ENCODE peak calls at places on chromosome 1, in seven cellular contexts. X is IMR-90, T is A549, E is transverse colon, D is vagina, U is esophagus squamous epithelium, G is NB4. S is an unnamed sample.
A peak's percentile ranks its signal among the peaks of the same experiment; 100 is the strongest.

GRCh38 chr1:53392460-53392859 is 64.6 kb upstream of the LRP8 start:
- DNase-seq in X (no peak), E (no peak), G (no peak), T (no peak), D (no peak), U (no peak), S (no peak)

GRCh38 chr1:149927535-149928387 is at the start of gene SF3B4:
- DNase-seq in G (peak; percentile 95), T (peak; percentile 92), D (no peak), E (peak; percentile 97), X (peak; percentile 89), U (peak; percentile 69), S (peak; percentile 96)

GRCh38 chr1:21262282-21263051 is 27.8 kb downstream of the ECE1 start:
- DNase-seq in E (peak; percentile 56), T (peak; percentile 82), U (no peak), X (peak; percentile 95), D (no peak), G (no peak), S (peak; percentile 41)

GRCh38 chr1:50968021-50968883 is 1.8 kb upstream of the CDKN2C start:
- DNase-seq in U (peak; percentile 41), G (peak; percentile 96), T (peak; percentile 91), X (peak; percentile 89), D (no peak), E (peak; percentile 92), S (peak; percentile 96)

GRCh38 chr1:242225770-242226573 is 227.1 kb upstream of the MAP1LC3C start:
- DNase-seq in G (no peak), U (no peak), X (no peak), E (no peak), D (no peak), T (peak; percentile 92), S (no peak)

GRCh38 chr1:1197188-1197500 is 9.2 kb downstream of the TNFRSF18 start:
- DNase-seq in X (no peak), E (no peak), G (no peak), D (no peak), U (no peak), T (no peak), S (no peak)

GRCh38 chr1:1069061-1069710 is 4.9 kb downstream of the RNF223 start:
- DNase-seq in T (peak; percentile 81), D (no peak), U (no peak), X (peak; percentile 40), G (peak; percentile 34), E (peak; percentile 92), S (peak; percentile 80)

GRCh38 chr1:45266151-45266801 is 59.9 kb upstream of the ZSWIM5 start:
- DNase-seq in D (no peak), X (peak; percentile 91), E (peak; percentile 45), U (no peak), G (peak; percentile 16), T (peak; percentile 73), S (peak; percentile 9)

GRCh38 chr1:10280442-10281350 is 70.3 kb downstream of the KIF1B start:
- DNase-seq in X (peak; percentile 68), D (no peak), G (no peak), T (no peak), E (no peak), U (no peak), S (no peak)

GRCh38 chr1:99788896-99789295 is 22.5 kb upstream of the FRRS1 start:
- DNase-seq in U (no peak), E (no peak), G (no peak), X (no peak), T (no peak), D (no peak), S (no peak)

GRCh38 chr1:93846929-93847810 is 31.8 kb downstream of the DNTTIP2 start:
- DNase-seq in E (peak; percentile 92), T (peak; percentile 92), D (peak; percentile 94), U (peak; percentile 56), G (peak; percentile 89), X (peak; percentile 82), S (peak; percentile 92)

GRCh38 chr1:93845554-93846150 is 33.4 kb downstream of the DNTTIP2 start:
- DNase-seq in D (peak; percentile 86), U (no peak), E (peak; percentile 11), X (peak; percentile 94), T (peak; percentile 66), G (no peak), S (no peak)

GRCh38 chr1:93847811-93848288 is 31.2 kb downstream of the DNTTIP2 start:
- DNase-seq in T (peak; percentile 83), X (peak; percentile 60), G (peak; percentile 79), D (peak; percentile 91), U (no peak), E (peak; percentile 73), S (peak; percentile 81)

GRCh38 chr1:93844262-93845045 is 34.6 kb downstream of the DNTTIP2 start:
- DNase-seq in T (peak; percentile 76), G (peak; percentile 81), X (peak; percentile 86), E (peak; percentile 40), U (no peak), D (no peak), S (peak; percentile 86)

DNA sequence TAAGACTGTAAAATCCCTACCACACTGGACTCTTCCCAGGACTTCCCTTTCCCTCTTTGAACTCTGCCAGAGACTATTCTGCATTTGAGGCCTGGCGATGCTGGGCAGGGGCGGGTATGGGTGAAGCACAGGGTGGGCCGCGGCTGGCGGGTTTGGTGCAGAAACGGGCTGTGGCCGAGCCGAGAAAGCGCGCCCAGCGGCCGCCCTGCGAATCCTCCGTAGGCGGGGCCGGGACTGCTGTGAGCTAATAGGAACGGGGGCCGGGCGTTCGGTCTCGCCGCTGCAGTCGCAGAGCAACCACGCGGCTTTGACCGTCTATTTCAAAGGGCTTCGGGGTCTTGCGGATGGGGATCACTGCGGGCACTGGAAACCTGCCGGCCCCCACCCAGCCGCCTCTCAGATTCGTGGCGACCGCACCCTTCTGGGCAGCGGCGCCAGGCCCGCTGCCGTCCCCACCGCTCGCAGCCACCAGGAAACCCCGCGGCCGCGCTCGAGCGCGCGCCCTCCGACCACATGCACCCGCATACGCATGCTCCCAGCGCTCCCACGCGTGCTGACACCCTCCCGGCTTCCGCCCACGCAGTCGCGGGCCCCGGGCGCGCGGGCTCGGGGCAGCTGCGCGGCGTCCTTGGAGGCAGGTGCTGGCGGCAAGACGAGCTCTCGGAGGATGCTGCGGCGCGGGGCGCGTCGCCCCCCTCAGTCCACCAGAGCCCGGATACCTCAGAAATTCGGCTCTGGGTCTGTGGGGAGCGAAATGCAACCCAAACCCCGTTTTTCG is 32.7 kb downstream of the DNTTIP2 start:
- DNase-seq in D (peak; percentile 91), E (peak; percentile 91), X (peak; percentile 74), G (peak; percentile 92), T (peak; percentile 82), U (peak; percentile 48), S (peak; percentile 87)
- TF ChIP-seq POLR2A in D (peak; percentile 28), E (peak; percentile 77), X (peak; percentile 33), G (peak; percentile 86), T (peak; percentile 36), U (peak; percentile 3), S (peak; percentile 28)

GRCh38 chr1:2412773-2413494 is 570 bp upstream of the PEX10 start:
- DNase-seq in T (peak; percentile 58), G (peak; percentile 50), X (peak; percentile 31), D (no peak), U (no peak), E (peak; percentile 26), S (peak; percentile 86)
- TF ChIP-seq POLR2A in T (peak; percentile 83), G (peak; percentile 73), X (no peak), D (peak; percentile 50), U (no peak), E (peak; percentile 74), S (peak; percentile 37)

GRCh38 chr1:226738995-226739695 is at the start of gene ITPKB:
- DNase-seq in D (no peak), X (peak; percentile 65), T (peak; percentile 44), U (no peak), E (peak; percentile 71), G (peak; percentile 84), S (peak; percentile 50)
- TF ChIP-seq POLR2A in D (peak; percentile 88), X (no peak), T (no peak), U (no peak), E (peak; percentile 69), G (peak; percentile 34), S (peak; percentile 47)

GRCh38 chr1:225817611-225818061 is 7.7 kb downstream of the EPHX1 start:
- DNase-seq in D (peak; percentile 91), U (no peak), E (peak; percentile 88), T (peak; percentile 94), G (peak; percentile 81), X (peak; percentile 88), S (peak; percentile 46)
- TF ChIP-seq POLR2A in D (peak; percentile 3), U (no peak), E (no peak), T (no peak), G (no peak), X (no peak), S (no peak)